ENCODE peak calls at places on chromosomes 16 and 17, in six cellular contexts. K is neuronal stem cell, T is H1, O is IMR-90, Q is H9, U is mesenchymal stem cell. G is an unnamed sample. For H3K4me1, the result is how much of the 10 kb centered on the place peaks cover.

GRCh38 chr16:12433691-12434390 is 369.8 kb downstream of the CPPED1 start:
- DNase-seq in K (no peak), T (no peak), O (no peak), Q (no peak), U (no peak), G (no peak)

GRCh38 chr16:67561501-67561823 is 864 bp upstream of the CTCF start:
- DNase-seq in K (no peak), T (no peak), O (no peak), Q (no peak), U (peak), G (no peak)

GRCh38 chr16:80586476-80586875 is 45.7 kb downstream of the DYNLRB2 start:
- DNase-seq in K (no peak), T (no peak), O (peak), Q (no peak), U (no peak), G (peak)

GRCh38 chr17:63426041-63426916 is 19.8 kb downstream of the CYB561 start:
- DNase-seq in K (no peak), T (no peak), O (no peak), Q (peak), U (no peak), G (no peak)

GRCh38 chr16:35449663-35450062 is 1990.3 kb downstream of the TP53TG3F start:
- DNase-seq in K (no peak), T (no peak), O (no peak), Q (no peak), U (no peak), G (no peak)

GRCh38 chr16:23784811-23785447 is 30.1 kb downstream of the CHP2 start:
- DNase-seq in K (no peak), T (no peak), O (peak), Q (no peak), U (no peak), G (peak)

GRCh38 chr16:80875616-80876015 is 71.2 kb upstream of the CDYL2 start:
- DNase-seq in K (no peak), T (no peak), O (no peak), Q (no peak), U (no peak), G (no peak)

GRCh38 chr17:8726951-8727555 is 17.6 kb downstream of the CCDC42 start:
- DNase-seq in K (no peak), T (no peak), O (no peak), Q (peak), U (no peak), G (peak)

GRCh38 chr16:89136931-89137330 is 34.6 kb upstream of the CDH15 start:
- DNase-seq in K (no peak), T (no peak), O (no peak), Q (no peak), U (no peak), G (no peak)

GRCh38 chr16:2926660-2927646 is 15.2 kb downstream of the FLYWCH1 start:
- DNase-seq in K (peak), T (no peak), O (peak), Q (peak), U (peak), G (peak)

GRCh38 chr16:3872216-3872895 is 8.2 kb downstream of the CREBBP start:
- DNase-seq in K (no peak), T (no peak), O (no peak), Q (no peak), U (no peak), G (no peak)

GRCh38 chr16:16033208-16033717 is 83.8 kb downstream of the ABCC1 start:
- DNase-seq in K (no peak), T (no peak), O (no peak), Q (no peak), U (no peak), G (no peak)

GRCh38 chr16:73122604-73123386 is 74.9 kb upstream of the ZFHX3 start:
- DNase-seq in K (no peak), T (no peak), O (no peak), Q (no peak), U (no peak), G (no peak)

GRCh38 chr17:36443777-36444176 is 42.7 kb upstream of the ZNHIT3 start:
- DNase-seq in K (no peak), T (no peak), O (no peak), Q (no peak), U (no peak), G (no peak)

GRCh38 chr16:23640669-23640958 is 496 bp downstream of the PALB2 start:
- DNase-seq in K (no peak), T (peak), O (no peak), Q (no peak), U (no peak), G (no peak)

GRCh38 chr16:18804540-18804939 is 3.2 kb upstream of the ARL6IP1 start:
- DNase-seq in K (no peak), T (no peak), O (no peak), Q (peak), U (no peak), G (no peak)

GRCh38 chr17:78789663-78790181 is 7.6 kb upstream of the CYTH1 start:
- DNase-seq in K (no peak), T (no peak), O (peak), Q (no peak), U (peak), G (peak)

GRCh38 chr17:42458497-42459255 is at the start of gene ATP6V0A1:
- DNase-seq in K (peak), T (peak), O (peak), Q (peak), U (peak), G (peak)

GRCh38 chr17:57745242-57745641 is at the start of gene CCDC182:
- DNase-seq in K (no peak), T (no peak), O (no peak), Q (no peak), U (no peak), G (no peak)

GRCh38 chr17:21119247-21119944 is 7.4 kb upstream of the DHRS7B start:
- DNase-seq in K (peak), T (no peak), O (peak), Q (peak), U (peak), G (peak)

GRCh38 chr16:66701061-66701460 is 4.5 kb upstream of the CMTM4 start:
- DNase-seq in K (no peak), T (no peak), O (no peak), Q (no peak), U (no peak), G (peak)

GRCh38 chr17:42065201-42065600 is 14.8 kb upstream of the C17orf113 start:
- DNase-seq in K (no peak), T (no peak), O (no peak), Q (no peak), U (no peak), G (peak)

GRCh38 chr16:27879601-27880247 is 183.8 kb downstream of the GSG1L start:
- DNase-seq in K (no peak), T (no peak), O (no peak), Q (no peak), U (no peak), G (no peak)

GRCh38 chr16:4371481-4372314 is at the start of gene VASN:
- DNase-seq in K (peak), T (no peak), O (peak), Q (peak), U (peak), G (peak)

GRCh38 chr16:87252269-87252970 is 64.8 kb downstream of the C16orf95 start:
- DNase-seq in K (no peak), T (no peak), O (no peak), Q (no peak), U (no peak), G (peak)

GRCh38 chr16:6375471-6376075 is 957.1 kb upstream of the RBFOX1 start:
- DNase-seq in K (no peak), T (no peak), O (no peak), Q (no peak), U (no peak), G (no peak)

GRCh38 chr17:70699408-70699807 is 530.1 kb downstream of the KCNJ2 start:
- DNase-seq in K (no peak), T (no peak), O (no peak), Q (no peak), U (no peak), G (no peak)

GRCh38 chr17:6153416-6153815 is 83.2 kb downstream of the WSCD1 start:
- DNase-seq in K (no peak), T (no peak), O (no peak), Q (no peak), U (no peak), G (no peak)

GRCh38 chr17:75364078-75364477 is 41.4 kb downstream of the GRB2 start:
- DNase-seq in K (no peak), T (no peak), O (peak), Q (no peak), U (peak), G (peak)

GRCh38 chr17:10790491-10791401 is 13.2 kb downstream of the TMEM238L start:
- DNase-seq in K (no peak), T (no peak), O (no peak), Q (no peak), U (no peak), G (peak)

GRCh38 chr17:81701288-81702071 is 1.7 kb upstream of the MRPL12 start:
- DNase-seq in K (no peak), T (no peak), O (no peak), Q (no peak), U (peak), G (no peak)

GRCh38 chr17:81002409-81003361 is 11.0 kb downstream of the CHMP6 start:
- DNase-seq in K (no peak), T (no peak), O (peak), Q (no peak), U (peak), G (no peak)

GRCh38 chr16:86496929-86497381 is 13.4 kb upstream of the FOXF1 start:
- DNase-seq in K (no peak), T (no peak), O (peak), Q (peak), U (no peak), G (no peak)

GRCh38 chr17:6306820-6307219 is 128.1 kb downstream of the AIPL1 start:
- DNase-seq in K (no peak), T (no peak), O (no peak), Q (no peak), U (no peak), G (no peak)

GRCh38 chr16:50705436-50706110 is 12.2 kb downstream of the NOD2 start:
- DNase-seq in K (no peak), T (no peak), O (no peak), Q (no peak), U (no peak), G (no peak)

GRCh38 chr16:84893849-84894599 is 74.2 kb downstream of the CRISPLD2 start:
- DNase-seq in K (no peak), T (no peak), O (no peak), Q (no peak), U (peak), G (no peak)

DNA sequence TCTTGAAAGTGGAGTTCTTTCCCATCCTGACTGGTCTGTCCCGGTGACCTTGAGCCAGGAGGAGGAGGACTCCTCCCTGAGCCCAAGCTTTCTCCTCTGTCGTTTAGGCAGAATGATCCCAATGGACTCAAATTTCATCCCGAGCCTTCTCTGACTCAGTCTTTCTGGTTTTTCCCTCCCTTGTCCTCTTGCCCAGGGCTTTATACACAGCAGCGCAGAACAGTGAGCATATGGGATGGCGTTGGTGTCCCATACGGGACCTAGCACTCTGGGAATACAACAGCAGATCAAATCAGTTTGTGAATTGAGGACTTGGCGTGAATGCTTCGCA is 950 bp upstream of the XYLT1 start:
- DNase-seq in K (no peak), T (no peak), O (peak), Q (no peak), U (no peak), G (no peak)
- H3K4me1 ChIP-seq in K (under half), T (under half), O (under half), Q (under half), U (under half), G (under half)

GRCh38 chr17:48647964-48648245 is 21.7 kb upstream of the HOXB9 start:
- DNase-seq in K (no peak), T (no peak), O (no peak), Q (no peak), U (no peak), G (no peak)
- H2AFZ ChIP-seq in K (no peak), T (no peak), O (no peak), Q (no peak), U (peak), G (no peak)

GRCh38 chr17:12637745-12638651 is 27.7 kb upstream of the MYOCD start:
- DNase-seq in K (no peak), T (no peak), O (no peak), Q (no peak), U (no peak), G (no peak)
- H3K18ac ChIP-seq in K (no peak), T (no peak), O (peak), Q (no peak), U (no peak), G (no peak)

GRCh38 chr17:19717411-19717908 is 1.1 kb upstream of the SLC47A2 start:
- DNase-seq in K (no peak), T (no peak), O (no peak), Q (no peak), U (no peak), G (no peak)
- H3K4me1 ChIP-seq in K (under half), T (under half), O (under half), Q (under half), U (under half), G (under half)

GRCh38 chr17:74204474-74204873 is 996 bp downstream of the RPL38 start:
- DNase-seq in K (no peak), T (no peak), O (no peak), Q (no peak), U (no peak), G (no peak)

GRCh38 chr17:74205274-74205673 is 1.8 kb downstream of the RPL38 start:
- DNase-seq in K (no peak), T (no peak), O (no peak), Q (no peak), U (no peak), G (no peak)

GRCh38 chr17:74201250-74201649 is 2.2 kb upstream of the RPL38 start:
- DNase-seq in K (no peak), T (no peak), O (peak), Q (no peak), U (peak), G (no peak)

GRCh38 chr17:74203439-74204240 is at the start of gene RPL38:
- DNase-seq in K (peak), T (peak), O (peak), Q (peak), U (peak), G (peak)

DNA sequence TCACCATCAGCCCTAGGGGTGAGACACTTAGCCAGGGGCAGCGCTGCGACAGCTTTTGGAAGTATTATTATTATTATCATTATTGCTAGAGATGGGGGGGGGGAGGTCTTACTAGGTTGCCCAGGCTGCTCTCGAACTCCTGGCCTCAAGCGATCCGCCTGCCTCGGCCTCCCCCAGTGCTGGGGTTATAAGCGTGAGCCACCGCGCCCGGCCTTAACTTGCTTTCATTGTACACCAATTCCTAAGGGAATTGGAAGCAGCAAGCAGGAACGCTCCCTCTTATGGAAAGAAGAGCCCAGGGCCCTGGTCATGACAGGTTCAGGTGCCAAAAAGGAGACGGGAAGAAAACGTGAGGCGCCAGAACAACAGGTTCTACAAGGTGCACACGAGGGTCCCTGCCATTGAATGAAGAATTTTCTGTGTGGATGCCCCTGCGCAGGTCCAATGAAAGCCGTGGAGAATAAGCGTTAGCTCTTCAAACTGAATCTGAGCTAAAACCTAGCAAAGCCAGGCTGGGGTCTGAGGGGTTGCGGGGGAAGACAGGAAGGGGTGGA is 522 bp upstream of the RPL38 start:
- DNase-seq in K (peak), T (no peak), O (no peak), Q (no peak), U (no peak), G (no peak)
- H2AFZ ChIP-seq in K (peak), T (peak), O (peak), Q (peak), U (peak), G (peak)

GRCh38 chr17:7705269-7706255 is 560 bp downstream of the EFNB3 start:
- DNase-seq in K (no peak), T (no peak), O (no peak), Q (peak), U (no peak), G (no peak)
- H3K18ac ChIP-seq in K (peak), T (no peak), O (no peak), Q (no peak), U (peak), G (peak)

GRCh38 chr17:40098846-40099626 is 1.4 kb downstream of the NR1D1 start:
- DNase-seq in K (peak), T (peak), O (peak), Q (peak), U (peak), G (peak)

GRCh38 chr17:40099627-40100418 is 566 bp downstream of the NR1D1 start:
- DNase-seq in K (no peak), T (no peak), O (no peak), Q (no peak), U (no peak), G (no peak)

GRCh38 chr17:40100419-40100668 is at the start of gene NR1D1:
- DNase-seq in K (no peak), T (no peak), O (no peak), Q (no peak), U (no peak), G (no peak)

GRCh38 chr17:40101367-40102210 is 1.2 kb upstream of the NR1D1 start:
- DNase-seq in K (no peak), T (no peak), O (no peak), Q (no peak), U (peak), G (no peak)

DNA sequence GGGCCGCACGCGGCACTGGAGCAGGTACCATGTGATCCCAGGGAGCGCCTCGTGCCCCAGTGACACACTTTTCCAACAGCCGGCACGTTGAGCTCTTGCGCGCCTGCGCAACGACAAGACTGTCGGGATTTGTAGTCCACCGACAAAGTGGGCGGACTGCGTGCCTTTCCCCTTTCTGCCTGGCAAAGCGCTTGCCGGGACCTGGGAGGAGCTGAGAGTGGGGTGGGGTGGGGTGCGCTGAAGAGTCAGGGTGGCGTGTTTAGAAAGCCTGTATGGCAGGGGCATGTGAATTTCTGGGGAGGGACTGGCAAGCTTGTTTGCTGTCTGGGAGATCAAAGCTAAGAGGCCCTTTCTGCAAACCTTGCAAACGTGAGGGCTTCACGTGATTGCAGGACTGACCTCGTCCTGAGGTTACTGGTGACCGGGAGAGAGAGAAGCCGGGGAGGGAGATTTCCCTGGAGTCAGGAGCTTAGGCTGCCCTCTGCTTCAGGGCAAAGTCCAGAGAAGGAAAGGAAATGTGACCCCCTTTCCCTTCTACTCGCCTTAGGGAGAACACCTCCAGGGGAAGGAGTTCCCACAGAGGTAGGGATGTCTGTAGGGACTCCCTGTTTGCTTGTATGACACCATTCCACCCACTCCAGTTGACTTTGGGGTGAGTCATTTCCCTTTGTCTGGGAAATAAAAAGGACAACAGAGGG is 429 bp upstream of the NR1D1 start:
- DNase-seq in K (peak), T (peak), O (peak), Q (peak), U (peak), G (peak)
- H3K4me1 ChIP-seq in K (under half), T (under half), O (under half), Q (under half), U (under half), G (under half)

DNA sequence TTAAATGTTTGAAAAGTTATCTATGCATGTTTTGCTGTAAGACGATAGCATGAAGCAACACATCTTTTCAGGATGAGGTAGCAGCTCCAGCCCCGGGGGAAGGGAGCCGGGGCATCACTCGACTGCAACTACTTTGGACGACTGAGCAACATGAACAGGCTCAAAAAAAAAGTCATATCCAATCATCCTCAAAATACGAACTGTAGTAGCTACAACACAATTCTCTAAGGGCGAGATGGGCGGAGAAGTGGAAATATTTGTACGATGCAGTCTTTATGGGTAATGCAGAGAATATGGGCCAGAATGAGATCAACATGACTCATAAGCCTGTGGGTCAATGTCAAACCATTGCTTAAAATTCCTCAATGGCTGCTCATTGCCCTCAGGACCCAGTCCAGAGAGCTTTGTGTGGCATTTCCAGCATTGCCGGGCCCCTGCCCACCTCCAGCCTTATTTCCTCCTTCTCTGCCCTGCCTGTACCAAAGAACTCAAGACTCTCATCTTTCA is 17.7 kb upstream of the SMURF2 start:
- DNase-seq in K (no peak), T (no peak), O (peak), Q (no peak), U (peak), G (peak)
- H2AFZ ChIP-seq in K (no peak), T (no peak), O (peak), Q (no peak), U (peak), G (no peak)